ENCODE peak calls at places on chromosomes 16 and 17, in four cellular contexts. I, G, M and Z are unnamed samples. For H3K27me3, the result is how much of the 10 kb centered on the place peaks cover.

GRCh38 chr16:919658-920631 is 50.8 kb downstream of the LMF1 start:
- DNase-seq in G (no peak), I (no peak), M (peak), Z (no peak)

GRCh38 chr17:61410555-61411089 is 11.0 kb downstream of the TBX2 start:
- DNase-seq in I (peak), G (peak), M (peak), Z (peak)

GRCh38 chr16:88013091-88013609 is 61.9 kb downstream of the BANP start:
- DNase-seq in M (no peak), I (peak), G (peak), Z (no peak)

GRCh38 chr17:2215616-2216364 is 87.8 kb downstream of the SMG6 start:
- DNase-seq in M (peak), G (no peak), I (peak), Z (peak)

GRCh38 chr17:42422958-42423712 is at the start of gene CAVIN1:
- DNase-seq in I (peak), M (peak), G (peak), Z (peak)

GRCh38 chr16:50209548-50210265 is 56.6 kb downstream of the TENT4B start:
- DNase-seq in G (no peak), M (no peak), I (peak), Z (no peak)

GRCh38 chr16:66516808-66517585 is 32.9 kb downstream of the TK2 start:
- DNase-seq in G (peak), M (peak), I (peak), Z (peak)

GRCh38 chr16:56314244-56314850 is 111.0 kb downstream of the AMFR start:
- DNase-seq in M (no peak), G (no peak), I (no peak), Z (no peak)

GRCh38 chr17:18182190-18182977 is 1.2 kb upstream of the ALKBH5 start:
- DNase-seq in M (no peak), I (peak), G (peak), Z (peak)

GRCh38 chr17:67377727-67378443 is 804 bp downstream of the PITPNC1 start:
- DNase-seq in G (peak), I (peak), M (peak), Z (peak)

GRCh38 chr16:47016700-47017133 is 43.2 kb upstream of the DNAJA2 start:
- DNase-seq in M (no peak), I (no peak), G (no peak), Z (no peak)

GRCh38 chr17:81365148-81365600 is 30.1 kb upstream of the BAHCC1 start:
- DNase-seq in M (peak), G (no peak), I (peak), Z (peak)

GRCh38 chr16:12225816-12226480 is 249.4 kb downstream of the SNX29 start:
- DNase-seq in M (no peak), I (no peak), G (no peak), Z (no peak)

GRCh38 chr17:58082341-58082869 is 814 bp upstream of the DYNLL2 start:
- DNase-seq in I (no peak), G (no peak), M (no peak), Z (no peak)

GRCh38 chr16:6541262-6541661 is 791.4 kb upstream of the RBFOX1 start:
- DNase-seq in I (no peak), G (no peak), M (no peak), Z (no peak)

GRCh38 chr16:4272114-4272954 is 489 bp downstream of the TFAP4 start:
- DNase-seq in M (peak), G (peak), I (peak), Z (no peak)

GRCh38 chr16:31033709-31034492 is 543 bp downstream of the STX4 start:
- DNase-seq in I (peak), G (peak), M (peak), Z (peak)

GRCh38 chr17:35889818-35890773 is 9.9 kb upstream of the CCL5 start:
- DNase-seq in M (no peak), I (no peak), G (no peak), Z (no peak)

GRCh38 chr16:20064931-20065330 is 8.8 kb downstream of the GPR139 start:
- DNase-seq in I (no peak), G (no peak), M (no peak), Z (no peak)

GRCh38 chr17:17493249-17493985 is 2.8 kb downstream of the RASD1 start:
- DNase-seq in G (peak), M (peak), I (peak), Z (no peak)

GRCh38 chr17:39626671-39627169 is at the start of gene PPP1R1B:
- DNase-seq in I (peak), G (no peak), M (no peak), Z (no peak)

GRCh38 chr17:62898239-62898864 is 67.7 kb upstream of the TANC2 start:
- DNase-seq in I (no peak), M (no peak), G (no peak), Z (no peak)

GRCh38 chr16:10940501-10941079 is 1.7 kb downstream of the DEXI start:
- DNase-seq in M (no peak), I (peak), G (no peak), Z (no peak)

GRCh38 chr16:71360378-71360777 is 1.9 kb downstream of the CALB2 start:
- DNase-seq in I (no peak), G (no peak), M (no peak), Z (no peak)

GRCh38 chr17:64618848-64619247 is 43.3 kb downstream of the SMURF2 start:
- DNase-seq in G (no peak), I (no peak), M (no peak), Z (no peak)

GRCh38 chr16:81003610-81004460 is 2.9 kb downstream of the CMC2 start:
- DNase-seq in G (no peak), M (no peak), I (no peak), Z (no peak)

GRCh38 chr16:4610011-4611005 is 4.4 kb downstream of the UBALD1 start:
- DNase-seq in M (no peak), G (peak), I (no peak), Z (no peak)

GRCh38 chr17:65278050-65278819 is 141.1 kb downstream of the RGS9 start:
- DNase-seq in I (peak), G (no peak), M (no peak), Z (no peak)

DNA sequence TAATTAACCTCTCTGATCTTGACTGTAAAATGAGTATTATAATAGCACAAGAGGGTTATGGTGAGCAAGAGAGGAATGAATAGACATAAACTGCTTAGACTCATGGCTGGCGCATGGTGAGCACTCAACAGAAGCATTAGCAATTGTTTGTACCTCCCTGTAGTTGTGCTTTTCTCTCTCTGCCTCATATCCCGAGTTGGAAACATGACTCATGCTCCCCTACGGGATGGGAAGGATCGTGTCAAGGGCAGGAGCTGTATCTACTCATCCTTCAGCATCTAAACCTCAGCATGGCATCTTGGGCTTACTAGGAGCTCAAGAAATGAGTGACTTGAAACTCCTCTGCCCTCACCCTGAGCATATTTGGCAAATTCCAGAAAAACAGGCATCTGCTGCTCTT is 299.6 kb downstream of the MAP2K4 start:
- DNase-seq in G (no peak), M (no peak), I (no peak), Z (peak)
- H3K27me3 ChIP-seq in G (under half), M (under half), I (under half), Z (under half)

DNA sequence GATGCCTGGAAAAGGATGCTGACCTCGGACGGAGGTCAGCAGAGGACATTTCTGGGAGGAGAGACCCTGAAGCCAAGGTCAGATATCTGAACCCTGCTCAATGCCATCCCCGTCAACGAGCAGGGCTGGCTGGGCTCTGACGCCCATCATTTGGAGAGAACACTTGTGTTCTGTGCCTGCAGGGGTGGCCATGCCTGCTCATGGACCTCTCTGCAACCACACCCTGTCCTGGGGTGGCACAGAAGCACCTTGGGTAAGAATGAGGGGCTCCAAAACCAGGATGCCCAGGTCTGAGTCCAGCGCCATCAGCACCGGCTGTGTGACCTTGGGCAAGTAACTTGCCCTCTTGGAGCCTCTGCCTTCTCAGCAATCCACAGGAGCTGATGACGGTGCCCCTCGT is 293.7 kb upstream of the FOXF1 start:
- DNase-seq in I (no peak), G (no peak), M (no peak), Z (no peak)
- H3K27me3 ChIP-seq in I (under half), G (under half), M (under half), Z (under half)

DNA sequence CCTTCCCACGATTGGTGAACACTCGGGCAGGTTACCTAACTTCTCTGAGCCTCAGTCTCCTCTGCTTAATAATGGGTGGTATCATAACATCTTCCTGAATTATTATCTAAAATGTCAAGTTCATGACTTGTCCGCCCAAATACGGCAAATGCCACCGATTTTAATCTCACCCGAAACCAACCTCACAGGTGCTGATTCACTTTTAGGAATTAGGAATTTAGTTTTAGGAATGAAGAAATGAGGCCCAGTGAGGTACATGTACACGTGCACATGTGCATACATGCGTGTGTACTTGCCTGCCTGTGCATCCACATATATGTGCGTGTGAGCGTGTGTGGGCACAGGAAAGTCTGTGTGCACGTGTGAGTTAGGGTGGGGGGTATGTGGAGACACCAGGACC is 219.5 kb downstream of the RBFOX3 start:
- DNase-seq in M (no peak), G (no peak), I (no peak), Z (no peak)
- H3K27me3 ChIP-seq in M (half or more), G (under half), I (under half), Z (under half)

DNA sequence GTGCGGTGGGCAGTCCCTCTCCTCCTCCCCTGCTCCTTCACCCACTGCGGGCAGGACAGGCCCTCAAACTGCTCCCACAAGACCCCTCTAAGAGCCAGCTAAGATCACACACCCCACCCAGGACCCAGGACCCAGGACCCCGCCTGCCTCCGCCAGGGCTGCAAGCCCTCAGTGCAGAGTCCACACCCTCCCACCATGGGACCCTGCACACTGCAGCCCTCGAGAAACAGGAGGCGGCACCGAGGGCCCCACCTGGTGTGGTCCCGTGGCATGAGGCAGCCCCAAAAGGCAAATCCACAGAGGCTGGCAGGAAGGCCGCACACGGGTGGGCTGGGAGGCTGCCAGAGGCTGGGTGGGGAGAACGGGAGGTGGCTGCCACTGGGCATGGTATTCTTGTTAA is 94.7 kb downstream of the ENGASE start:
- DNase-seq in G (no peak), I (no peak), M (no peak), Z (no peak)
- H3K27me3 ChIP-seq in G (under half), I (under half), M (under half), Z (under half)

DNA sequence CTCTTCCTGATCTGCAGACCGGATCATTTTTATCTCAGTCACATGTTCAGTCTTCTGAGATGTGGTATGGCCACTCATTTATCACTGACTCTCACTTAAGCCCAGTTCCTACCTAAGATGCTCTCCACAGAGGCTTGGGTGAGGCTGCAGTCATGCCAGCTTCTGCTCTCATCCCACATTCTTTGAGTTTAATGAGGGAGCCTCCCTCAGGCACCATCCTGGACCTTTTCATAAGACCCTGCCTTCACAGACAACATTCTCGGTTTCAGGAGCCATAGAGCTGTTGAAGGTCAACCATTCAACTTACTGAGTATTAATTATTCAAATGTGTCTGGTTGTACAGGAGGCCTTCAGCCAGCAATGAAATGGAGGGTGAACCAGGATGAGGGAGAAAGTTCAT is 23.6 kb upstream of the HNF1B start:
- DNase-seq in I (no peak), M (no peak), G (no peak), Z (no peak)
- H3K27me3 ChIP-seq in I (under half), M (under half), G (under half), Z (under half)